ENCODE peak calls at places on chromosomes 4 and X, in eight cellular contexts. W is RCC 7860; D is naive B cell; J is SHP77; Q is ureter; A is activated naive CD4-positive, alpha-beta T cell; F is stimulated activated CD4-positive, alpha-beta T cell treated with anti-CD3 and anti-CD28 coated beads, TNF-alpha, amount 100 ng/mL, for 1 hour; U is GM12892. N is an unnamed sample.

GRCh38 chr4:122531038-122531437 is 74.5 kb upstream of the IL2 start:
- DNase-seq in W (no peak), Q (no peak), J (no peak), D (no peak), U (no peak), F (no peak), A (no peak), N (no peak)

GRCh38 chr4:162952232-162952631 is 214.5 kb downstream of the NAF1 start:
- DNase-seq in A (no peak), D (no peak), J (peak; percentile 12), F (no peak), Q (no peak), U (no peak), W (no peak), N (no peak)

GRCh38 chr4:152992027-152992426 is 55.9 kb downstream of the FHDC1 start:
- DNase-seq in D (no peak), U (no peak), W (no peak), F (no peak), Q (no peak), A (no peak), J (no peak), N (no peak)

GRCh38 chrX:84487365-84488353 is 14.6 kb downstream of the HDX start:
- DNase-seq in W (no peak), U (no peak), Q (no peak), D (no peak), F (no peak), J (no peak), A (no peak), N (no peak)

GRCh38 chr4:177952723-177953122 is 510.5 kb upstream of the AGA start:
- DNase-seq in U (no peak), F (no peak), J (no peak), D (no peak), Q (no peak), A (no peak), W (no peak), N (no peak)

GRCh38 chr4:126779446-126780166 is 853.2 kb upstream of the INTU start:
- DNase-seq in J (peak; percentile 44), F (no peak), D (no peak), W (no peak), Q (no peak), U (no peak), A (no peak), N (no peak)

GRCh38 chr4:87492617-87493016 is 36.6 kb downstream of the SPARCL1 start:
- DNase-seq in A (no peak), D (no peak), J (no peak), U (no peak), F (no peak), Q (no peak), W (no peak), N (no peak)

GRCh38 chrX:101999644-102000539 is 68.1 kb upstream of the ZMAT1 start:
- DNase-seq in F (no peak), Q (no peak), A (no peak), D (no peak), W (no peak), U (no peak), J (no peak), N (no peak)

GRCh38 chrX:150897371-150898319 is 823 bp downstream of the CD99L2 start:
- DNase-seq in W (no peak), U (no peak), F (no peak), J (peak; percentile 27), Q (peak; percentile 45), A (peak; percentile 6), D (peak; percentile 10), N (peak; percentile 2)

GRCh38 chr4:79913581-79913980 is 159.4 kb downstream of the ANTXR2 start:
- DNase-seq in U (no peak), Q (no peak), F (no peak), A (no peak), D (no peak), J (no peak), W (no peak), N (no peak)

GRCh38 chr4:166657261-166657660 is 577.0 kb downstream of the SPOCK3 start:
- DNase-seq in A (no peak), U (no peak), F (no peak), J (no peak), W (no peak), D (no peak), Q (no peak), N (no peak)

GRCh38 chrX:22314692-22315091 is 42.0 kb downstream of the CBLL2 start:
- DNase-seq in J (no peak), A (no peak), U (no peak), D (no peak), Q (no peak), W (peak; percentile 20), F (no peak), N (no peak)

N was measured in NCI-H2107.